ENCODE peak calls at places on chromosomes 11 and 22, in ten cellular contexts. One of them, this sample, is unnamed.

GRCh38 chr11:125457814-125458343 is 38.2 kb downstream of the FEZ1 start:
- DNase-seq in left colon: no peak
- DNase-seq in T-helper 2 cell: no peak
- DNase-seq in hypothalamus: peak
- DNase-seq in stimulated activated CD4-positive, alpha-beta T cell treated with anti-CD3 and anti-CD28 coated beads, Interleukin-1b, Interleukin-23, amount 100 ng/mL, for 24 hours: no peak
- DNase-seq in EL: no peak
- DNase-seq in choroid plexus epithelial cell: peak
- DNase-seq in IMR-90: peak
- DNase-seq in H54: no peak
- DNase-seq in NB4: no peak
- DNase-seq in this sample: peak

GRCh38 chr11:3150726-3151125 is 14.4 kb downstream of the OSBPL5 start:
- DNase-seq in left colon: no peak
- DNase-seq in T-helper 2 cell: no peak
- DNase-seq in hypothalamus: no peak
- DNase-seq in stimulated activated CD4-positive, alpha-beta T cell treated with anti-CD3 and anti-CD28 coated beads, Interleukin-1b, Interleukin-23, amount 100 ng/mL, for 24 hours: no peak
- DNase-seq in EL: no peak
- DNase-seq in choroid plexus epithelial cell: no peak
- DNase-seq in IMR-90: no peak
- DNase-seq in H54: no peak
- DNase-seq in NB4: no peak
- DNase-seq in this sample: no peak

GRCh38 chr11:96465537-96465936 is 75.7 kb downstream of the JRKL start:
- DNase-seq in left colon: no peak
- DNase-seq in T-helper 2 cell: no peak
- DNase-seq in hypothalamus: no peak
- DNase-seq in stimulated activated CD4-positive, alpha-beta T cell treated with anti-CD3 and anti-CD28 coated beads, Interleukin-1b, Interleukin-23, amount 100 ng/mL, for 24 hours: no peak
- DNase-seq in EL: no peak
- DNase-seq in choroid plexus epithelial cell: no peak
- DNase-seq in IMR-90: no peak
- DNase-seq in H54: no peak
- DNase-seq in NB4: no peak
- DNase-seq in this sample: peak

GRCh38 chr22:38943181-38943580 is 14.2 kb upstream of the APOBEC3A start:
- DNase-seq in left colon: no peak
- DNase-seq in T-helper 2 cell: no peak
- DNase-seq in hypothalamus: no peak
- DNase-seq in stimulated activated CD4-positive, alpha-beta T cell treated with anti-CD3 and anti-CD28 coated beads, Interleukin-1b, Interleukin-23, amount 100 ng/mL, for 24 hours: no peak
- DNase-seq in EL: no peak
- DNase-seq in choroid plexus epithelial cell: no peak
- DNase-seq in IMR-90: no peak
- DNase-seq in H54: no peak
- DNase-seq in NB4: peak
- DNase-seq in this sample: peak

GRCh38 chr11:8531312-8531711 is 62.7 kb downstream of the STK33 start:
- DNase-seq in left colon: no peak
- DNase-seq in T-helper 2 cell: no peak
- DNase-seq in hypothalamus: no peak
- DNase-seq in stimulated activated CD4-positive, alpha-beta T cell treated with anti-CD3 and anti-CD28 coated beads, Interleukin-1b, Interleukin-23, amount 100 ng/mL, for 24 hours: no peak
- DNase-seq in EL: no peak
- DNase-seq in choroid plexus epithelial cell: no peak
- DNase-seq in IMR-90: no peak
- DNase-seq in H54: no peak
- DNase-seq in NB4: no peak
- DNase-seq in this sample: no peak

GRCh38 chr11:2584434-2584811 is 115.4 kb downstream of the KCNQ1OT1 start:
- DNase-seq in left colon: no peak
- DNase-seq in T-helper 2 cell: no peak
- DNase-seq in hypothalamus: no peak
- DNase-seq in stimulated activated CD4-positive, alpha-beta T cell treated with anti-CD3 and anti-CD28 coated beads, Interleukin-1b, Interleukin-23, amount 100 ng/mL, for 24 hours: no peak
- DNase-seq in EL: no peak
- DNase-seq in choroid plexus epithelial cell: no peak
- DNase-seq in IMR-90: no peak
- DNase-seq in H54: no peak
- DNase-seq in NB4: no peak
- DNase-seq in this sample: no peak

GRCh38 chr11:112635338-112635737 is 325.9 kb upstream of the NCAM1 start:
- DNase-seq in left colon: no peak
- DNase-seq in T-helper 2 cell: no peak
- DNase-seq in hypothalamus: no peak
- DNase-seq in stimulated activated CD4-positive, alpha-beta T cell treated with anti-CD3 and anti-CD28 coated beads, Interleukin-1b, Interleukin-23, amount 100 ng/mL, for 24 hours: no peak
- DNase-seq in EL: no peak
- DNase-seq in choroid plexus epithelial cell: no peak
- DNase-seq in IMR-90: no peak
- DNase-seq in H54: no peak
- DNase-seq in NB4: no peak
- DNase-seq in this sample: no peak

GRCh38 chr11:67423466-67423865 is 4.8 kb upstream of the RPS6KB2 start:
- DNase-seq in left colon: no peak
- DNase-seq in T-helper 2 cell: no peak
- DNase-seq in hypothalamus: no peak
- DNase-seq in stimulated activated CD4-positive, alpha-beta T cell treated with anti-CD3 and anti-CD28 coated beads, Interleukin-1b, Interleukin-23, amount 100 ng/mL, for 24 hours: no peak
- DNase-seq in EL: no peak
- DNase-seq in choroid plexus epithelial cell: no peak
- DNase-seq in IMR-90: no peak
- DNase-seq in H54: no peak
- DNase-seq in NB4: no peak
- DNase-seq in this sample: no peak

GRCh38 chr11:6229911-6230310 is 4.5 kb downstream of the FHIP1B start:
- DNase-seq in left colon: peak
- DNase-seq in T-helper 2 cell: no peak
- DNase-seq in hypothalamus: no peak
- DNase-seq in stimulated activated CD4-positive, alpha-beta T cell treated with anti-CD3 and anti-CD28 coated beads, Interleukin-1b, Interleukin-23, amount 100 ng/mL, for 24 hours: no peak
- DNase-seq in EL: no peak
- DNase-seq in choroid plexus epithelial cell: no peak
- DNase-seq in IMR-90: no peak
- DNase-seq in H54: no peak
- DNase-seq in NB4: no peak
- DNase-seq in this sample: no peak

GRCh38 chr11:48033918-48034341 is 53.6 kb downstream of the PTPRJ start:
- DNase-seq in left colon: no peak
- DNase-seq in T-helper 2 cell: no peak
- DNase-seq in hypothalamus: no peak
- DNase-seq in stimulated activated CD4-positive, alpha-beta T cell treated with anti-CD3 and anti-CD28 coated beads, Interleukin-1b, Interleukin-23, amount 100 ng/mL, for 24 hours: no peak
- DNase-seq in EL: no peak
- DNase-seq in choroid plexus epithelial cell: no peak
- DNase-seq in IMR-90: no peak
- DNase-seq in H54: no peak
- DNase-seq in NB4: peak
- DNase-seq in this sample: peak

GRCh38 chr11:95692526-95693270 is 96.9 kb downstream of the FAM76B start:
- DNase-seq in left colon: no peak
- DNase-seq in T-helper 2 cell: no peak
- DNase-seq in hypothalamus: no peak
- DNase-seq in stimulated activated CD4-positive, alpha-beta T cell treated with anti-CD3 and anti-CD28 coated beads, Interleukin-1b, Interleukin-23, amount 100 ng/mL, for 24 hours: no peak
- DNase-seq in EL: no peak
- DNase-seq in choroid plexus epithelial cell: peak
- DNase-seq in IMR-90: peak
- DNase-seq in H54: no peak
- DNase-seq in NB4: no peak
- DNase-seq in this sample: no peak

GRCh38 chr11:113111156-113111555 is 149.9 kb downstream of the NCAM1 start:
- DNase-seq in left colon: no peak
- DNase-seq in T-helper 2 cell: no peak
- DNase-seq in hypothalamus: no peak
- DNase-seq in stimulated activated CD4-positive, alpha-beta T cell treated with anti-CD3 and anti-CD28 coated beads, Interleukin-1b, Interleukin-23, amount 100 ng/mL, for 24 hours: no peak
- DNase-seq in EL: no peak
- DNase-seq in choroid plexus epithelial cell: no peak
- DNase-seq in IMR-90: no peak
- DNase-seq in H54: no peak
- DNase-seq in NB4: no peak
- DNase-seq in this sample: no peak

GRCh38 chr22:31185056-31185455 is 25.1 kb downstream of the RNF185 start:
- DNase-seq in left colon: no peak
- DNase-seq in T-helper 2 cell: no peak
- DNase-seq in hypothalamus: no peak
- DNase-seq in stimulated activated CD4-positive, alpha-beta T cell treated with anti-CD3 and anti-CD28 coated beads, Interleukin-1b, Interleukin-23, amount 100 ng/mL, for 24 hours: no peak
- DNase-seq in EL: no peak
- DNase-seq in choroid plexus epithelial cell: peak
- DNase-seq in IMR-90: peak
- DNase-seq in H54: no peak
- DNase-seq in NB4: no peak
- DNase-seq in this sample: no peak

GRCh38 chr11:96279421-96280290 is 63.3 kb downstream of the MAML2 start:
- DNase-seq in left colon: no peak
- DNase-seq in T-helper 2 cell: no peak
- DNase-seq in hypothalamus: no peak
- DNase-seq in stimulated activated CD4-positive, alpha-beta T cell treated with anti-CD3 and anti-CD28 coated beads, Interleukin-1b, Interleukin-23, amount 100 ng/mL, for 24 hours: no peak
- DNase-seq in EL: peak
- DNase-seq in choroid plexus epithelial cell: peak
- DNase-seq in IMR-90: peak
- DNase-seq in H54: peak
- DNase-seq in NB4: peak
- DNase-seq in this sample: no peak

GRCh38 chr11:88414385-88414861 is 76.9 kb upstream of the CTSC start:
- DNase-seq in left colon: peak
- DNase-seq in T-helper 2 cell: no peak
- DNase-seq in hypothalamus: no peak
- DNase-seq in stimulated activated CD4-positive, alpha-beta T cell treated with anti-CD3 and anti-CD28 coated beads, Interleukin-1b, Interleukin-23, amount 100 ng/mL, for 24 hours: no peak
- DNase-seq in EL: peak
- DNase-seq in choroid plexus epithelial cell: peak
- DNase-seq in IMR-90: peak
- DNase-seq in H54: no peak
- DNase-seq in NB4: peak
- DNase-seq in this sample: peak

GRCh38 chr11:63920870-63921417 is 4.0 kb upstream of the RCOR2 start:
- DNase-seq in left colon: peak
- DNase-seq in T-helper 2 cell: no peak
- DNase-seq in hypothalamus: no peak
- DNase-seq in stimulated activated CD4-positive, alpha-beta T cell treated with anti-CD3 and anti-CD28 coated beads, Interleukin-1b, Interleukin-23, amount 100 ng/mL, for 24 hours: no peak
- DNase-seq in EL: no peak
- DNase-seq in choroid plexus epithelial cell: no peak
- DNase-seq in IMR-90: no peak
- DNase-seq in H54: no peak
- DNase-seq in NB4: no peak
- DNase-seq in this sample: no peak

GRCh38 chr11:13098067-13098466 is 89.0 kb downstream of the RASSF10 start:
- DNase-seq in left colon: no peak
- DNase-seq in T-helper 2 cell: no peak
- DNase-seq in hypothalamus: peak
- DNase-seq in stimulated activated CD4-positive, alpha-beta T cell treated with anti-CD3 and anti-CD28 coated beads, Interleukin-1b, Interleukin-23, amount 100 ng/mL, for 24 hours: no peak
- DNase-seq in EL: no peak
- DNase-seq in choroid plexus epithelial cell: no peak
- DNase-seq in IMR-90: no peak
- DNase-seq in H54: no peak
- DNase-seq in NB4: no peak
- DNase-seq in this sample: peak